ENCODE peak calls at places on chromosomes 2 and 18, in six cellular contexts. V is PC-9, A is K562, P is GM23248, O is DND-41, J is fibroblast of lung. I is an unnamed sample.
A peak's percentile ranks its signal among the peaks of the same experiment; 100 is the strongest.

GRCh38 chr2:197804758-197805597 is 585 bp downstream of the PLCL1 start:
- DNase-seq in V (no peak), A (peak; percentile 43), P (peak; percentile 64), O (peak; percentile 34), J (peak; percentile 4), I (no peak)

GRCh38 chr2:44582363-44583008 is 220.7 kb downstream of the CAMKMT start:
- DNase-seq in V (peak; percentile 9), A (no peak), P (peak; percentile 65), O (no peak), J (peak; percentile 50), I (no peak)

GRCh38 chr18:12886498-12887126 is 2.6 kb upstream of the PTPN2 start:
- DNase-seq in V (no peak), A (peak; percentile 40), P (peak; percentile 37), O (no peak), J (no peak), I (no peak)

GRCh38 chr18:25898965-25899364 is 191.4 kb downstream of the SS18 start:
- DNase-seq in V (no peak), A (no peak), P (no peak), O (no peak), J (no peak), I (no peak)

GRCh38 chr18:76686737-76687231 is 135.6 kb upstream of the ZNF236 start:
- DNase-seq in V (peak; percentile 26), A (no peak), P (peak; percentile 78), O (peak; percentile 37), J (peak; percentile 72), I (no peak)

GRCh38 chr2:215973954-215974699 is 39.2 kb downstream of the MREG start:
- DNase-seq in V (peak; percentile 46), A (no peak), P (peak; percentile 76), O (no peak), J (no peak), I (no peak)

GRCh38 chr2:64760131-64760530 is 106.4 kb upstream of the SERTAD2 start:
- DNase-seq in V (no peak), A (no peak), P (no peak), O (no peak), J (no peak), I (no peak)

GRCh38 chr18:43092539-43092938 is 22.9 kb downstream of the RIT2 start:
- DNase-seq in V (no peak), A (no peak), P (no peak), O (no peak), J (no peak), I (no peak)

GRCh38 chr2:238772635-238773297 is 75.1 kb upstream of the TWIST2 start:
- DNase-seq in V (no peak), A (no peak), P (no peak), O (no peak), J (no peak), I (no peak)

GRCh38 chr2:20637147-20637546 is 13.8 kb downstream of the HS1BP3 start:
- DNase-seq in V (no peak), A (no peak), P (peak; percentile 36), O (no peak), J (peak; percentile 18), I (no peak)

GRCh38 chr2:36560726-36561125 is 37.2 kb downstream of the FEZ2 start:
- DNase-seq in V (no peak), A (no peak), P (no peak), O (no peak), J (no peak), I (no peak)
- H3K27ac ChIP-seq in V (peak overlapping the region; percentile 99), A (no peak overlapping the region), P (peak overlapping the region; percentile 91), O (no peak overlapping the region), J (peak overlapping the region; percentile 80), I (no peak overlapping the region)

DNA sequence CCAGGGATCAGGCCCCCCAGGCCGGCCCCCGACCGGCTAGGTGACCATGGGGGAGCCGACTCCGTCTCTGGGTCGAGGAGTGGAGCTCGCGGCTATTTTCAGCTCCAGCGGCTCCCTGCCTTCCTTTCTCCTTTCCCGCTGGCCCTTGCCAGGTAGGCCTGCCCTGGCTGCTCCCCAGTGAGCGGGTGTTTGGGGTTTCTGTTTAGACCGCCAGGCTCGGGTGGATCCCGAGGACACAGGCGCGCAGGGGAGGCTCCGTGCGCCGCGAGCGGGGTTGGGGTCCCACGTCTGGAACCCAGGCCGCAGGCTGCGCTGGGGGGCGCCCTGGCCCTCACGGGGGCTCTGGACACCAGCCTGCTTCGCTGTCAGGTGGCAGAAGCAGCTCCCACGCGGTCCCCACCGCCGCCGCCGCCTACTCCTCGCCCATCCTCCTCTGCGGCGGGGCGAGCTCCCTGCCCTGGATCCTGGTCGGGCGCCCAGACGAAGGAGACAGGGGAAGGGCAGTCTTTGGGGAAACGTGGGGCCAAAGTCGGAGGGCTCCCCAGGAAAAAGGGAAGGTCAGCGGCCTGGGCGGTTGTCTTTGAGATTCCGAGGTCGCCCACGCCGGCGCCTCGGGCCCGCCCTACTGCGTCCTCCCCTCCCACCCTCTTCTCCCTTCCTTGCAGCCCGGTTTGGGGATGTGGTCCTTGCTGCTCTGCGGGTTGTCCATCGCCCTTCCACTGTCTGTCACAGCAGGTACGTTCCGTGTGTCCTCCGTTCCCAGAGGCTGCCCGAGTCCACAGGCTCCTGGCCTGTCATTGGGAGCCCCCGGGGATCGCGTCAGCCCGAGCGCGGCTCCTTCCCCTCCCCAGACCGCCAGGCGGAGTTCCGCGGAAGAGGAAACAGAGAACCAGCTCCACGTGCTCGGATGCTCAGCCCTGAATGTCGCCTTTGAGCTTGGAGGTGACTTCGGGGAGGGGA is 648 bp downstream of the IL1RL2 start:
- DNase-seq in V (peak; percentile 29), A (no peak), P (peak; percentile 81), O (no peak), J (peak; percentile 49), I (no peak)
- TF ChIP-seq EZH2 in V (no peak), A (no peak), P (no peak), O (no peak), J (no peak), I (no peak)

GRCh38 chr2:119544075-119545031 is at the start of gene CFAP221:
- DNase-seq in V (peak; percentile 47), A (peak; percentile 92), P (peak; percentile 83), O (no peak), J (peak; percentile 55), I (no peak)
- H3K4me3 ChIP-seq in V (peak within 1 kb of the TSS; percentile 48), A (peak within 1 kb of the TSS; percentile 59), P (peak within 1 kb of the TSS; percentile 75), O (no peak within 1 kb of the TSS), J (peak within 1 kb of the TSS; percentile 44), I (peak within 1 kb of the TSS; percentile 73)

DNA sequence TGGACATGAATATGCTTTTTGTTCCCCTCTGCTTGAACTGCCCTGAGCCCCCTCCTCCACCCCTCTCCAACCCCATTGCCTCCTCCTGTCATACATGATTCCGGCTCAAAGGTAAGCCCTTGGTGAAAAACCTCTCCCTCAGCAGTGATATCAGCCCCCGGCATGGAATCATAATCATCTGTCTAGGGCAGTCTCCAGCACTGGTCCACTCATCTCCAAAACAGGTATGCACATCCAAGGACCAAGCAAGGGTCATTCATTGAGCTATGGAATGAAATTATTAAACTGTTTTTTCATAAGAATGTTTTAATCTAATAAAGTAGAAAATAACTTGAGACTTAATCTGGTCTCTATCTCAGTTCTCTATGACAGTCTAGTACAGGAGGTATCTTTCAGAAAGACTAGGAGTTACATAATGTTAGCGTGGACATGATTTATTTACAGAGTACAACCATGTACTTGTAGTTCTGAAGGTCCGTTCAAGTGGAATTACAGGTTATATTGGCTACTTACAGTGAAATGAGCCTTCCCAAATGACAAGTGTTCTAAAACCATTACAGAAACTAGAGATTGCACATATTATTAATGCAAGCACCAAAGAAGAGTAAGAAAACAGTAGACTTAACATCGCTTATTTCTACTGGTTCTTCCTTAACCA is 75.2 kb downstream of the ACVR1 start:
- DNase-seq in V (no peak), A (no peak), P (no peak), O (no peak), J (no peak), I (no peak)
- H3K27ac ChIP-seq in V (no peak overlapping the region), A (no peak overlapping the region), P (no peak overlapping the region), O (no peak overlapping the region), J (no peak overlapping the region), I (no peak overlapping the region)

GRCh38 chr18:79952457-79952995 is 1.1 kb upstream of the SLC66A2 start:
- DNase-seq in V (no peak), A (no peak), P (no peak), O (no peak), J (no peak), I (no peak)
- TF ChIP-seq EZH2 in V (no peak), A (no peak), P (no peak), O (no peak), J (no peak), I (no peak)

GRCh38 chr2:42922293-42922692 is 129.9 kb upstream of the HAAO start:
- DNase-seq in V (no peak), A (no peak), P (no peak), O (no peak), J (no peak), I (no peak)

GRCh38 chr2:42923632-42924425 is 131.4 kb upstream of the HAAO start:
- DNase-seq in V (no peak), A (peak; percentile 31), P (peak; percentile 75), O (peak; percentile 16), J (peak; percentile 51), I (peak; percentile 16)

GRCh38 chr2:42922790-42923631 is 130.6 kb upstream of the HAAO start:
- DNase-seq in V (no peak), A (no peak), P (peak; percentile 98), O (no peak), J (peak; percentile 94), I (no peak)

GRCh38 chr2:42925742-42926437 is 133.5 kb upstream of the HAAO start:
- DNase-seq in V (no peak), A (no peak), P (peak; percentile 65), O (no peak), J (no peak), I (no peak)

GRCh38 chr2:42924436-42924897 is 132.1 kb upstream of the HAAO start:
- DNase-seq in V (no peak), A (no peak), P (no peak), O (no peak), J (no peak), I (no peak)
- H3K4me3 ChIP-seq in V (no peak overlapping the region), A (no peak overlapping the region), P (peak overlapping the region; percentile 59), O (no peak overlapping the region), J (no peak overlapping the region), I (no peak overlapping the region)

GRCh38 chr2:177313162-177313781 is 48.7 kb upstream of the NFE2L2 start:
- DNase-seq in V (no peak), A (no peak), P (no peak), O (no peak), J (no peak), I (no peak)
- H3K27ac ChIP-seq in V (no peak overlapping the region), A (no peak overlapping the region), P (no peak overlapping the region), O (no peak overlapping the region), J (no peak overlapping the region), I (no peak overlapping the region)

GRCh38 chr2:232486558-232487384 is 863 bp downstream of the ECEL1 start:
- DNase-seq in V (no peak), A (no peak), P (no peak), O (no peak), J (no peak), I (no peak)
- TF ChIP-seq EZH2 in V (no peak), A (no peak), P (peak; percentile 94), O (no peak), J (peak; percentile 96), I (peak; percentile 71)

DNA sequence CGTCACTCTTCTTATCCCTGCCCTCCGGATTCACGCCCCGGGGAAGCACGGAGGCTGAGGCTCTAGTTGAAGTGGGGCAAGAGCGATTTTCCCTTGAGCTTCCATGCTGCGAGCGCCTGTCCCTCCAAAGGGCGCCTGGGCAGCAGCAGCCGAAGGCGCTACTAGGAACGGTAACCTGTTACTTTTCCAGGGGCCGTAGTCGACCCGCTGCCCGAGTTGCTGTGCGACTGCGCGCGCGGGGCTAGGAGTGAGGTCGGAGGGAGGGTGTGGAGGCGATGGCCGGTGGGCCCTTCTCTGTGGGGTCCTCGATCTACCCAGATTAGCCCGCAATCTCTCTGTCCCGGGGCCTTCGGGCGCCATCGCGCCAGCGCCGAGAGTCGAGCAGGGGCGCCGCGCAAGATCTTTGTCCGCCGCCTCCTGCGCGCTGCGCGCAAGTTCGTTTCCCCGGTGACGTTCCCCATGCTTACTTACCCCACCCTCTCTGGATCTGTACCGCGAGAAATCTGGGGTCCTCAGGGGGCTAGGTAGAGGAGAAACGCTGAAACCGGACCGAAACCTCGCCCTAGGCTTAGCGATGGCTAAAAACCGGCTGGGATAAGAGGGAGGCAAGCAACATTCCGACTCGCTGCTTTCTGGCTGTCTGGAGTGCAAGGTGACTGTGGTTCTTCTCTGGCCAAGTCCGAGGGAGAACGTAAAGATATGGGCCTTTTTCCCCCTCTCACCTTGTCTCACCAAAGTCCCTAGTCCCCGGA is 736 bp downstream of the GAD1 start:
- DNase-seq in V (peak; percentile 25), A (peak; percentile 36), P (peak; percentile 54), O (no peak), J (peak; percentile 39), I (no peak)
- H3K4me3 ChIP-seq in V (peak overlapping the region; percentile 65), A (peak overlapping the region; percentile 39), P (peak overlapping the region; percentile 75), O (no peak overlapping the region), J (peak overlapping the region; percentile 33), I (peak overlapping the region; percentile 74)